ENCODE peak calls at places on chromosome 6, in five cellular contexts. M is HepG2, A is H1, I is K562, W is GM12878. D is an unnamed sample.

GRCh38 chr6:151647871-151648639 is 154.2 kb downstream of the CCDC170 start:
- DNase-seq in M (peak), A (peak), I (no peak), W (no peak), D (peak)

GRCh38 chr6:168219167-168219566 is 100.4 kb downstream of the DACT2 start:
- DNase-seq in M (no peak), A (no peak), I (no peak), W (no peak), D (no peak)

GRCh38 chr6:12261502-12261901 is 28.7 kb upstream of the EDN1 start:
- DNase-seq in M (no peak), A (no peak), I (no peak), W (peak), D (no peak)

GRCh38 chr6:155541976-155542375 is 86.3 kb upstream of the NOX3 start:
- DNase-seq in M (no peak), A (no peak), I (no peak), W (no peak), D (no peak)

GRCh38 chr6:35736293-35736894 is 438 bp upstream of the ARMC12 start:
- DNase-seq in M (peak), A (peak), I (peak), W (no peak), D (peak)

GRCh38 chr6:106799008-106799952 is 169.9 kb downstream of the QRSL1 start:
- DNase-seq in M (peak), A (no peak), I (no peak), W (peak), D (no peak)

GRCh38 chr6:168649209-168649608 is 208.2 kb downstream of the SMOC2 start:
- DNase-seq in M (no peak), A (no peak), I (no peak), W (no peak), D (no peak)

GRCh38 chr6:165807249-165807951 is 144.4 kb upstream of the PDE10A start:
- DNase-seq in M (no peak), A (no peak), I (no peak), W (no peak), D (no peak)

GRCh38 chr6:56282391-56282790 is 35.0 kb upstream of the COL21A1 start:
- DNase-seq in M (no peak), A (no peak), I (no peak), W (no peak), D (no peak)

GRCh38 chr6:42257614-42258013 is 40.0 kb upstream of the MRPS10 start:
- DNase-seq in M (no peak), A (peak), I (no peak), W (no peak), D (peak)

GRCh38 chr6:32114853-32115252 is 5.7 kb upstream of the TNXB start:
- DNase-seq in M (no peak), A (no peak), I (no peak), W (no peak), D (no peak)

GRCh38 chr6:141153563-141153962 is 979.2 kb upstream of the GJE1 start:
- DNase-seq in M (no peak), A (no peak), I (no peak), W (peak), D (no peak)

GRCh38 chr6:93323630-93324029 is 95.7 kb downstream of the EPHA7 start:
- DNase-seq in M (no peak), A (no peak), I (no peak), W (no peak), D (no peak)

GRCh38 chr6:42372699-42373098 is 79.0 kb downstream of the TRERF1 start:
- DNase-seq in M (no peak), A (no peak), I (no peak), W (no peak), D (no peak)

GRCh38 chr6:150272264-150272975 is 96.4 kb upstream of the IYD start:
- DNase-seq in M (no peak), A (no peak), I (peak), W (no peak), D (no peak)

GRCh38 chr6:168133707-168134398 is 54.8 kb upstream of the FRMD1 start:
- DNase-seq in M (no peak), A (no peak), I (no peak), W (no peak), D (no peak)

GRCh38 chr6:170124836-170125235 is 166.0 kb downstream of the DLL1 start:
- DNase-seq in M (no peak), A (peak), I (no peak), W (no peak), D (no peak)

GRCh38 chr6:158460602-158461092 is 99.2 kb upstream of the TMEM181 start:
- DNase-seq in M (no peak), A (no peak), I (no peak), W (no peak), D (no peak)

GRCh38 chr6:85594197-85594930 is 706 bp upstream of the SNX14 start:
- DNase-seq in M (no peak), A (no peak), I (no peak), W (no peak), D (no peak)

GRCh38 chr6:143110572-143110971 is 49.9 kb downstream of the AIG1 start:
- DNase-seq in M (no peak), A (no peak), I (no peak), W (no peak), D (no peak)

GRCh38 chr6:113362542-113363430 is 494.4 kb upstream of the MARCKS start:
- DNase-seq in M (no peak), A (no peak), I (no peak), W (no peak), D (no peak)

GRCh38 chr6:36368921-36369880 is 18.3 kb downstream of the ETV7 start:
- DNase-seq in M (no peak), A (no peak), I (no peak), W (no peak), D (no peak)

GRCh38 chr6:31847276-31847978 is 15.2 kb downstream of the NEU1 start:
- DNase-seq in M (no peak), A (no peak), I (peak), W (no peak), D (no peak)

GRCh38 chr6:143982968-143983367 is 25.1 kb downstream of the PLAGL1 start:
- DNase-seq in M (no peak), A (no peak), I (no peak), W (no peak), D (no peak)

GRCh38 chr6:70413829-70414494 is 654 bp downstream of the FAM135A start:
- DNase-seq in M (no peak), A (no peak), I (no peak), W (no peak), D (no peak)

GRCh38 chr6:2725999-2726567 is 24.6 kb downstream of the MYLK4 start:
- DNase-seq in M (no peak), A (no peak), I (no peak), W (peak), D (no peak)

GRCh38 chr6:29976588-29977424 is 34.5 kb downstream of the HLA-A start:
- DNase-seq in M (peak), A (peak), I (peak), W (peak), D (peak)

GRCh38 chr6:12474167-12475140 is 184.3 kb downstream of the EDN1 start:
- DNase-seq in M (peak), A (no peak), I (no peak), W (no peak), D (no peak)

GRCh38 chr6:134402372-134402984 is 84.6 kb upstream of the SGK1 start:
- DNase-seq in M (no peak), A (no peak), I (no peak), W (no peak), D (no peak)

GRCh38 chr6:67875877-67876383 is 759.2 kb upstream of the ADGRB3 start:
- DNase-seq in M (no peak), A (no peak), I (no peak), W (no peak), D (no peak)

GRCh38 chr6:161407581-161407980 is 133.7 kb upstream of the AGPAT4 start:
- DNase-seq in M (peak), A (no peak), I (peak), W (peak), D (no peak)

GRCh38 chr6:56956481-56956880 is 1.6 kb downstream of the BEND6 start:
- DNase-seq in M (no peak), A (no peak), I (no peak), W (no peak), D (no peak)

GRCh38 chr6:45619994-45620471 is 242.3 kb upstream of the SUPT3H start:
- DNase-seq in M (no peak), A (peak), I (no peak), W (no peak), D (no peak)

GRCh38 chr6:136077834-136078576 is 172.1 kb downstream of the MTFR2 start:
- DNase-seq in M (no peak), A (no peak), I (no peak), W (no peak), D (no peak)

GRCh38 chr6:54194067-54194466 is 82.8 kb downstream of the MLIP start:
- DNase-seq in M (no peak), A (no peak), I (no peak), W (no peak), D (no peak)

GRCh38 chr6:33343953-33344611 is 26.5 kb upstream of the ZBTB22 start:
- DNase-seq in M (no peak), A (no peak), I (no peak), W (no peak), D (no peak)
- TF ChIP-seq USF2 in M (no peak), A (no peak), I (no peak), W (no peak), D (no peak)

DNA sequence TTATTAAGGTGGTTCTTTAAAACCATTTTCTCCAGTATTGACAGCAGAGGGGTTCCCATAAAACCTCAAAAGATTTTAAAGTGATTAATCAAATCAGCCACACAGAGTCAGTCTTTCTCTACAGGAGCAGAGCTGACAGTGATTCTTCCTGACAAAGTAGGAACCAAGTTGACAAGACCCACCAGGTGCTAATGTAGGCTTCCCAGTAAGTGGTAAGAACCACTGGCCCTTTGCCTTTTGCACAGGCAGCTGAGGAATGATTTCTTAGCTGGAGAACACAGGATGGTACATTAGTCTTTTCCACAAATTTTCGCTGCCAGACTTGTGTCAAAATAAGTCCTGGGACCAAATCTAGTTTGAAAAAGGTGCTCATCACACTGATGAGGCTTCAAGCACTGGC is 95.8 kb downstream of the ARMC2 start:
- DNase-seq in M (no peak), A (no peak), I (no peak), W (no peak), D (no peak)
- TF ChIP-seq SP1 in M (no peak), A (no peak), I (no peak), W (no peak), D (no peak)

GRCh38 chr6:17957488-17957887 is 29.9 kb downstream of the KIF13A start:
- DNase-seq in M (no peak), A (no peak), I (no peak), W (peak), D (no peak)
- TF ChIP-seq USF2 in M (no peak), A (no peak), I (no peak), W (no peak), D (no peak)

GRCh38 chr6:39086711-39087110 is 28.3 kb downstream of the SAYSD1 start:
- DNase-seq in M (no peak), A (no peak), I (no peak), W (no peak), D (no peak)
- TF ChIP-seq SP1 in M (no peak), A (no peak), I (no peak), W (no peak), D (no peak)

GRCh38 chr6:118152524-118152923 is 245.5 kb downstream of the SLC35F1 start:
- DNase-seq in M (no peak), A (no peak), I (no peak), W (no peak), D (no peak)
- TF ChIP-seq USF2 in M (no peak), A (peak), I (peak), W (no peak), D (peak)

GRCh38 chr6:138500045-138500665 is 861 bp upstream of the NHSL1 start:
- DNase-seq in M (peak), A (no peak), I (no peak), W (no peak), D (no peak)

GRCh38 chr6:138499303-138499991 is at the start of gene NHSL1:
- DNase-seq in M (peak), A (no peak), I (no peak), W (peak), D (no peak)

GRCh38 chr6:138500867-138501446 is 1.7 kb upstream of the NHSL1 start:
- DNase-seq in M (peak), A (no peak), I (no peak), W (no peak), D (no peak)

GRCh38 chr6:138502546-138502945 is 3.3 kb upstream of the NHSL1 start:
- DNase-seq in M (no peak), A (no peak), I (no peak), W (no peak), D (no peak)

DNA sequence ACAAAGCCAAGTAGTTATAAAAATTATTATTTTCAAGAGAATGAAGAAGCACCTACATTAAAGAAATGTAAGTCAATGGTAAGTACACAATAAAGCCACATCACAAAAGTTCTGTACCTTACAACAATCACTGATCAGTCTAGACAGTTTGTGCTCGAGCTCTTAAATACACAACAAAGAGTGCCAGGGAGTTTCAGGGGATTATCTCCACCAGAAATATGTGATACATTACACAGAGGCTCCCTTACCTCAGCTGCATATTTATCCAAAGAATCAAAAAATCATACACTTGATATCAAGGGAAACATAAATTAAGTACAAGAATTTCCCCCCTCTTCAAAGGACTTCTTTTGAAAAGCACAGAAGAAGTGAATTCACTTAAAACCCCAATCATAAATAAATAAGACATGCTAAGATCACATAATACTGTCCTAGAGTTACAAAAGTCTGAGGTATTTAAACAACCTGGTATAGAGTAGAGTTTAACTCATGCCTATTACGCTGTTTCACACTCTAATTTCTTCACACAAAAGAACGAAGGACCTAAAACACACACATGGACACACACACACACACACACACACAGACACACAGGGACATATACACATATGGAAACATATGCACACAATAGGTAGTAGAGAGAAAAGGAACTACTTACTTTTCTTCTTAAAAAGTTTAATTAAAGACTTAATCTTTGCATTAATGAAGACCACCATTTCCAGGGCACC is 555 bp downstream of the NHSL1 start:
- DNase-seq in M (peak), A (no peak), I (no peak), W (no peak), D (no peak)
- TF ChIP-seq SP1 in M (no peak), A (no peak), I (no peak), W (no peak), D (no peak)

GRCh38 chr6:25835442-25836283 is 3.8 kb upstream of the SLC17A1 start:
- DNase-seq in M (peak), A (no peak), I (no peak), W (no peak), D (no peak)
- TF ChIP-seq USF2 in M (no peak), A (no peak), I (no peak), W (no peak), D (no peak)

D was measured in WTC11.